ENCODE peak calls at places on chromosomes 1 and 21, in eight cellular contexts. One of them, this sample, is unnamed.

GRCh38 chr1:184632415-184633175 is 122.1 kb downstream of the EDEM3 start:
- DNase-seq in left ventricle myocardium inferior: peak
- DNase-seq in sigmoid colon: peak
- DNase-seq in epithelial cell of esophagus: peak
- DNase-seq in foreskin fibroblast: no peak
- DNase-seq in PC-3: peak
- DNase-seq in A549: no peak
- DNase-seq in dorsolateral prefrontal cortex: no peak
- DNase-seq in this sample: no peak

GRCh38 chr1:171911506-171911905 is 70.2 kb downstream of the DNM3 start:
- DNase-seq in left ventricle myocardium inferior: no peak
- DNase-seq in A549: peak
- DNase-seq in foreskin fibroblast: no peak
- DNase-seq in sigmoid colon: no peak
- DNase-seq in PC-3: peak
- DNase-seq in dorsolateral prefrontal cortex: no peak
- DNase-seq in epithelial cell of esophagus: peak
- DNase-seq in this sample: no peak

GRCh38 chr1:169086603-169087455 is 19.7 kb upstream of the ATP1B1 start:
- DNase-seq in A549: peak
- DNase-seq in dorsolateral prefrontal cortex: no peak
- DNase-seq in sigmoid colon: no peak
- DNase-seq in foreskin fibroblast: no peak
- DNase-seq in epithelial cell of esophagus: no peak
- DNase-seq in left ventricle myocardium inferior: no peak
- DNase-seq in PC-3: no peak
- DNase-seq in this sample: no peak

GRCh38 chr1:151508721-151509292 is 2.4 kb upstream of the CGN start:
- DNase-seq in left ventricle myocardium inferior: no peak
- DNase-seq in A549: peak
- DNase-seq in epithelial cell of esophagus: peak
- DNase-seq in sigmoid colon: no peak
- DNase-seq in foreskin fibroblast: no peak
- DNase-seq in dorsolateral prefrontal cortex: no peak
- DNase-seq in PC-3: peak
- DNase-seq in this sample: no peak

GRCh38 chr1:165635329-165635728 is 4.3 kb downstream of the MGST3 start:
- DNase-seq in dorsolateral prefrontal cortex: no peak
- DNase-seq in A549: no peak
- DNase-seq in sigmoid colon: no peak
- DNase-seq in left ventricle myocardium inferior: no peak
- DNase-seq in epithelial cell of esophagus: no peak
- DNase-seq in foreskin fibroblast: no peak
- DNase-seq in PC-3: no peak
- DNase-seq in this sample: no peak

GRCh38 chr1:186326009-186326408 is 49.0 kb downstream of the TPR start:
- DNase-seq in dorsolateral prefrontal cortex: no peak
- DNase-seq in epithelial cell of esophagus: no peak
- DNase-seq in foreskin fibroblast: no peak
- DNase-seq in A549: no peak
- DNase-seq in sigmoid colon: no peak
- DNase-seq in PC-3: no peak
- DNase-seq in left ventricle myocardium inferior: no peak
- DNase-seq in this sample: no peak

GRCh38 chr1:10901091-10901893 is 104.8 kb upstream of the CASZ1 start:
- DNase-seq in foreskin fibroblast: no peak
- DNase-seq in dorsolateral prefrontal cortex: no peak
- DNase-seq in epithelial cell of esophagus: peak
- DNase-seq in left ventricle myocardium inferior: no peak
- DNase-seq in PC-3: peak
- DNase-seq in sigmoid colon: no peak
- DNase-seq in A549: no peak
- DNase-seq in this sample: no peak

GRCh38 chr1:31054349-31054748 is 11.2 kb downstream of the PUM1 start:
- DNase-seq in foreskin fibroblast: no peak
- DNase-seq in epithelial cell of esophagus: no peak
- DNase-seq in PC-3: no peak
- DNase-seq in left ventricle myocardium inferior: no peak
- DNase-seq in A549: no peak
- DNase-seq in sigmoid colon: no peak
- DNase-seq in dorsolateral prefrontal cortex: no peak
- DNase-seq in this sample: no peak

GRCh38 chr21:25369524-25370300 is 237.6 kb downstream of the MRPL39 start:
- DNase-seq in sigmoid colon: no peak
- DNase-seq in A549: no peak
- DNase-seq in left ventricle myocardium inferior: no peak
- DNase-seq in foreskin fibroblast: peak
- DNase-seq in dorsolateral prefrontal cortex: no peak
- DNase-seq in epithelial cell of esophagus: no peak
- DNase-seq in PC-3: peak
- DNase-seq in this sample: no peak

GRCh38 chr1:172699111-172699510 is 40.2 kb downstream of the FASLG start:
- DNase-seq in left ventricle myocardium inferior: no peak
- DNase-seq in PC-3: peak
- DNase-seq in A549: no peak
- DNase-seq in sigmoid colon: no peak
- DNase-seq in dorsolateral prefrontal cortex: no peak
- DNase-seq in epithelial cell of esophagus: peak
- DNase-seq in foreskin fibroblast: no peak
- DNase-seq in this sample: no peak

GRCh38 chr1:55720243-55720642 is 505.1 kb upstream of the USP24 start:
- DNase-seq in foreskin fibroblast: no peak
- DNase-seq in epithelial cell of esophagus: no peak
- DNase-seq in dorsolateral prefrontal cortex: no peak
- DNase-seq in left ventricle myocardium inferior: peak
- DNase-seq in A549: no peak
- DNase-seq in PC-3: no peak
- DNase-seq in sigmoid colon: peak
- DNase-seq in this sample: no peak

GRCh38 chr1:40059292-40059959 is 18.9 kb downstream of the CAP1 start:
- DNase-seq in A549: peak
- DNase-seq in PC-3: peak
- DNase-seq in foreskin fibroblast: peak
- DNase-seq in left ventricle myocardium inferior: no peak
- DNase-seq in sigmoid colon: no peak
- DNase-seq in dorsolateral prefrontal cortex: no peak
- DNase-seq in epithelial cell of esophagus: peak
- DNase-seq in this sample: no peak

GRCh38 chr1:29752141-29752540 is 515.8 kb downstream of the PTPRU start:
- DNase-seq in epithelial cell of esophagus: no peak
- DNase-seq in foreskin fibroblast: no peak
- DNase-seq in dorsolateral prefrontal cortex: no peak
- DNase-seq in left ventricle myocardium inferior: no peak
- DNase-seq in A549: no peak
- DNase-seq in PC-3: peak
- DNase-seq in sigmoid colon: peak
- DNase-seq in this sample: no peak

GRCh38 chr1:12016182-12016581 is 3.1 kb upstream of the MIIP start:
- DNase-seq in PC-3: peak
- DNase-seq in epithelial cell of esophagus: peak
- DNase-seq in sigmoid colon: no peak
- DNase-seq in A549: no peak
- DNase-seq in dorsolateral prefrontal cortex: no peak
- DNase-seq in left ventricle myocardium inferior: no peak
- DNase-seq in foreskin fibroblast: no peak
- DNase-seq in this sample: no peak

GRCh38 chr1:81582467-81582986 is 218.2 kb upstream of the ADGRL2 start:
- DNase-seq in sigmoid colon: no peak
- DNase-seq in left ventricle myocardium inferior: no peak
- DNase-seq in PC-3: no peak
- DNase-seq in epithelial cell of esophagus: no peak
- DNase-seq in dorsolateral prefrontal cortex: no peak
- DNase-seq in foreskin fibroblast: no peak
- DNase-seq in A549: peak
- DNase-seq in this sample: peak

GRCh38 chr1:219174672-219175564 is 1.2 kb downstream of the LYPLAL1 start:
- DNase-seq in sigmoid colon: no peak
- DNase-seq in left ventricle myocardium inferior: no peak
- DNase-seq in dorsolateral prefrontal cortex: no peak
- DNase-seq in epithelial cell of esophagus: peak
- DNase-seq in foreskin fibroblast: peak
- DNase-seq in PC-3: peak
- DNase-seq in A549: no peak
- DNase-seq in this sample: peak

DNA sequence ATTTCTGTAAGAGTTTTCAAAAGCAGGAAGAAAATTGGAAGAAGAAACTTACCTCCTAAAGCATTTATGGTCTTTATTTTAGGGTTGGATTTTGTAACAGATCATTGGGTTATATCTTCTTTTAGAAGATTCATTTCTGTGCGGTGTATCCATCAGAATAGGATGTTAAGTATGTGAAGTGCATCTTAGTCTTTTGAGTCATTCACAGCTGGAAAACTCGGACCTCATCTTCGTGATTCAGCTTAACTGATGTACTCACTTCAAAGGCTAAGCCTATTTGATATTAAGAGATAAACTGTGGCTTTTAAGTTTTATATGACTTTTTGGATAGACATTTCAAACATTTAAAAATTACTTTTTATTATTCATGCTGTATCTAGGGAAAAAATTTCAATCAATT is 56.3 kb downstream of the GIPC2 start:
- DNase-seq in sigmoid colon: no peak
- DNase-seq in foreskin fibroblast: peak
- DNase-seq in dorsolateral prefrontal cortex: no peak
- DNase-seq in epithelial cell of esophagus: peak
- DNase-seq in A549: peak
- DNase-seq in PC-3: peak
- DNase-seq in left ventricle myocardium inferior: no peak
- DNase-seq in this sample: no peak
- TF ChIP-seq CTCF in sigmoid colon: no peak
- TF ChIP-seq CTCF in foreskin fibroblast: no peak
- TF ChIP-seq CTCF in dorsolateral prefrontal cortex: no peak
- TF ChIP-seq CTCF in epithelial cell of esophagus: no peak
- TF ChIP-seq CTCF in A549: no peak
- TF ChIP-seq CTCF in PC-3: no peak
- TF ChIP-seq CTCF in left ventricle myocardium inferior: no peak
- TF ChIP-seq CTCF in this sample: no peak

DNA sequence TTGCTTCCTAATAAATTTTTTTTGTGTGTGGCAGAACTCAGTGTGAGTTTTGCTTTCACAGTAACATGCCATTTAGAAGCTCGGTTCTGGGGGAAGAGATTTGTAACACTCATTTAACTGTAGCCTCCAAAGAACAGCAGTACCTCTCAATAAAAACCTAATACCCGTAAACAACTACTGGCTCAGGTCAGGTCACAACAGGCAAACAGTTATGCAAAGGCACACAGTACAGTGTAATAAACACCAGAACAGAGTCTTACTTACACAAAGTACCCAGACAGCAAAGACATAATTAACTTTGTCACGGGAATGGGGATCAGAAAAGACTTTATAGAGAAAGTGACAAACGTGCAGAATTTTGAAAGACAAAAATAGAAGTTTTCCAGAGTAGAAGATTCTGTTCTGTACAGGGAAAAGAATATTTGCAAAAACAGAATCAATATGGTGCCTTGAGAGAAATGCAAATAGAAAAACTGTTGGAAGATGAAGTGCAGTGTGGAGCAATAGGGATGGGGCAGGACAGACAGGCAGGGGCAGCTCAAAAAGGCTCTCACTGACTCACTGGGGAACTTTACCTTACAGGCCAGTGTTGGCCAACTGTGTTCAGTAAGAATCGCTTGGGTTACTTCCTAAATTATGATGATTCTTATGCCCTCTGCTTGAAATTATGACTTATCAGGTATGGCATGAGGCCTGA is 38.8 kb downstream of the EGLN1 start:
- DNase-seq in PC-3: peak
- DNase-seq in left ventricle myocardium inferior: no peak
- DNase-seq in foreskin fibroblast: no peak
- DNase-seq in epithelial cell of esophagus: peak
- DNase-seq in sigmoid colon: no peak
- DNase-seq in dorsolateral prefrontal cortex: no peak
- DNase-seq in A549: no peak
- DNase-seq in this sample: no peak
- TF ChIP-seq CTCF in PC-3: no peak
- TF ChIP-seq CTCF in left ventricle myocardium inferior: no peak
- TF ChIP-seq CTCF in foreskin fibroblast: no peak
- TF ChIP-seq CTCF in epithelial cell of esophagus: no peak
- TF ChIP-seq CTCF in sigmoid colon: no peak
- TF ChIP-seq CTCF in dorsolateral prefrontal cortex: no peak
- TF ChIP-seq CTCF in A549: no peak
- TF ChIP-seq CTCF in this sample: no peak

DNA sequence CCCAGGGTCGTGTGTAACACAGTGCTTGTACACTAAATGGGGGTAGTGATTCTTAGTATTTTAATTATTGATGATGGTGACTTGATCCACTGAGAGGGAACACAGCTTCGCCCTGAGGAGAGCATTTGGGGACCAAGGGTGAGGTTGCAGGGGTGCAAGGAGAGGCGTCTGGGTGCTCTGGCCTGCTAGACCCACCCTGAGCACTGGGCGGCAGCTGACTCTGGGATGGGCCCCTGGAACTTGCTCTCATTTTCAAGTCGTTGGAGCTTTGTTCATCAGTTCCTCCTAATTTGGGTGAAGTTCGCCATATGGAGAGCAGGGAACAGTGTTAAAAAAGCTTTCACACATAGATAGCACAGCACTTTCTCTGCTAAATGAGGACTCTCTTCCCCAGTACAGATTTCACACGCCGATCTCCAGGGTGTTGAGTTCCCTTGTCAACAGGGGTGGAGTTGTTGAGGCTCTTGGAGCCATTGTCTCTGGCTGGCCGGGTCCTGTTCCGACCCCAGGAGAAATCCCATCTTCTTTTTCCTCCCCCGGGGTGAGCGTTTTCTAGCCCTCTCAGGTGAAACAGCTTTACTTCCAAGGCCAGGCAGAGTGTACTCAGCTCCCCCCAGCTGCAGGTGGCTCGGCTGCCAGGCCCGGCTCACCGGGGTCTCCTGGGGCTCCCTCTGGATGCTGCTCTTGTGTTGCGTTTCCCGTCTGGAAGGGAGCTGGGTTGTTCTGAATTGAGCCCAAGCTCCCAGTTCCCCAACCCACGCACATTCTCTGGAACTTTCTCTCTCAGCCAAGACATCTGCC is 367.4 kb downstream of the RPS6KC1 start:
- DNase-seq in left ventricle myocardium inferior: no peak
- DNase-seq in sigmoid colon: no peak
- DNase-seq in PC-3: no peak
- DNase-seq in foreskin fibroblast: no peak
- DNase-seq in A549: no peak
- DNase-seq in epithelial cell of esophagus: no peak
- DNase-seq in dorsolateral prefrontal cortex: no peak
- DNase-seq in this sample: no peak
- TF ChIP-seq CTCF in left ventricle myocardium inferior: no peak
- TF ChIP-seq CTCF in sigmoid colon: no peak
- TF ChIP-seq CTCF in PC-3: no peak
- TF ChIP-seq CTCF in foreskin fibroblast: no peak
- TF ChIP-seq CTCF in A549: no peak
- TF ChIP-seq CTCF in epithelial cell of esophagus: no peak
- TF ChIP-seq CTCF in dorsolateral prefrontal cortex: no peak
- TF ChIP-seq CTCF in this sample: no peak

DNA sequence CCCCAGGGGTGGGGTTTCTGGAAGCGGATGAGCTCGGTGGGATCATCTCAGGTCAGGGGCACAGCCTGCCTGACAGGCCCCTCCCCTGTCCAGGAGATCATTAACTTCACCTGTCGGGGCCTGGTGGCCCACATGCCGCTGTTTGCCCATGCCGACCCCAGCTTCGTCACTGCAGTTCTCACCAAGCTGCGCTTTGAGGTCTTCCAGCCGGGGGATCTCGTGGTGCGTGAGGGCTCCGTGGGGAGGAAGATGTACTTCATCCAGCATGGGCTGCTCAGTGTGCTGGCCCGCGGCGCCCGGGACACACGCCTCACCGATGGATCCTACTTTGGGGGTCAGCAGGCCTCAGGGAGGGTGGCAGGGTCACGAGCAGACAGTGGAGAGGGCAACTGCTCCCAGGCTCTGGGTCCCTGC is 8.4 kb downstream of the HCN3 start:
- DNase-seq in sigmoid colon: no peak
- DNase-seq in left ventricle myocardium inferior: no peak
- DNase-seq in epithelial cell of esophagus: no peak
- DNase-seq in foreskin fibroblast: no peak
- DNase-seq in A549: no peak
- DNase-seq in PC-3: no peak
- DNase-seq in dorsolateral prefrontal cortex: no peak
- DNase-seq in this sample: no peak
- TF ChIP-seq CTCF in sigmoid colon: no peak
- TF ChIP-seq CTCF in left ventricle myocardium inferior: no peak
- TF ChIP-seq CTCF in epithelial cell of esophagus: no peak
- TF ChIP-seq CTCF in foreskin fibroblast: no peak
- TF ChIP-seq CTCF in A549: no peak
- TF ChIP-seq CTCF in PC-3: no peak
- TF ChIP-seq CTCF in dorsolateral prefrontal cortex: no peak
- TF ChIP-seq CTCF in this sample: no peak